ENCODE peak calls at places on chromosomes 1 and 21, in six cellular contexts. M is GM23338, E is GM12878, N is Panc1, X is upper lobe of left lung, Z is HepG2. A is an unnamed sample.

GRCh38 chr1:173050865-173051264 is at the start of gene TNFSF18:
- ATAC-seq in M (no peak), E (no peak), N (no peak), X (peak), Z (no peak), A (peak)

GRCh38 chr1:180040034-180040433 is 85.4 kb downstream of the CEP350 start:
- ATAC-seq in M (no peak), E (no peak), N (no peak), X (no peak), Z (no peak), A (no peak)

GRCh38 chr1:156055343-156055645 is 712 bp downstream of the LAMTOR2 start:
- ATAC-seq in M (no peak), E (no peak), N (no peak), X (no peak), Z (no peak), A (no peak)

GRCh38 chr1:114087495-114087894 is 66.2 kb downstream of the SYT6 start:
- ATAC-seq in M (peak), E (no peak), N (no peak), X (no peak), Z (no peak), A (no peak)

GRCh38 chr1:160662888-160663287 is 16.0 kb upstream of the SLAMF1 start:
- ATAC-seq in M (no peak), E (no peak), N (no peak), X (peak), Z (no peak), A (no peak)

GRCh38 chr1:150142083-150142482 is 7.6 kb upstream of the PLEKHO1 start:
- ATAC-seq in M (no peak), E (no peak), N (no peak), X (no peak), Z (no peak), A (no peak)

GRCh38 chr1:221418346-221418745 is 323.5 kb downstream of the DUSP10 start:
- ATAC-seq in M (no peak), E (no peak), N (no peak), X (peak), Z (no peak), A (no peak)

GRCh38 chr21:30882907-30883597 is 1.7 kb upstream of the KRTAP11-1 start:
- ATAC-seq in M (no peak), E (no peak), N (no peak), X (no peak), Z (no peak), A (no peak)

GRCh38 chr1:111912116-111912515 is 77.4 kb downstream of the KCND3 start:
- ATAC-seq in M (no peak), E (no peak), N (no peak), X (no peak), Z (no peak), A (no peak)

GRCh38 chr21:30714436-30714835 is 4.1 kb downstream of the KRTAP21-3 start:
- ATAC-seq in M (peak), E (no peak), N (no peak), X (no peak), Z (no peak), A (no peak)

GRCh38 chr1:198143797-198144196 is 13.0 kb upstream of the NEK7 start:
- ATAC-seq in M (no peak), E (peak), N (no peak), X (no peak), Z (no peak), A (no peak)

GRCh38 chr1:40768146-40768990 is 15.2 kb upstream of the KCNQ4 start:
- ATAC-seq in M (no peak), E (no peak), N (no peak), X (no peak), Z (no peak), A (no peak)

GRCh38 chr1:169741666-169742394 is 8.0 kb upstream of the SELE start:
- ATAC-seq in M (peak), E (no peak), N (no peak), X (peak), Z (no peak), A (no peak)

GRCh38 chr1:93756656-93757055 is 75.0 kb upstream of the BCAR3 start:
- ATAC-seq in M (no peak), E (no peak), N (no peak), X (no peak), Z (no peak), A (no peak)

GRCh38 chr1:93763981-93764750 is 82.5 kb upstream of the BCAR3 start:
- ATAC-seq in M (no peak), E (no peak), N (no peak), X (no peak), Z (no peak), A (no peak)

GRCh38 chr1:93753766-93754763 is 72.4 kb upstream of the BCAR3 start:
- ATAC-seq in M (no peak), E (no peak), N (peak), X (peak), Z (peak), A (no peak)

DNA sequence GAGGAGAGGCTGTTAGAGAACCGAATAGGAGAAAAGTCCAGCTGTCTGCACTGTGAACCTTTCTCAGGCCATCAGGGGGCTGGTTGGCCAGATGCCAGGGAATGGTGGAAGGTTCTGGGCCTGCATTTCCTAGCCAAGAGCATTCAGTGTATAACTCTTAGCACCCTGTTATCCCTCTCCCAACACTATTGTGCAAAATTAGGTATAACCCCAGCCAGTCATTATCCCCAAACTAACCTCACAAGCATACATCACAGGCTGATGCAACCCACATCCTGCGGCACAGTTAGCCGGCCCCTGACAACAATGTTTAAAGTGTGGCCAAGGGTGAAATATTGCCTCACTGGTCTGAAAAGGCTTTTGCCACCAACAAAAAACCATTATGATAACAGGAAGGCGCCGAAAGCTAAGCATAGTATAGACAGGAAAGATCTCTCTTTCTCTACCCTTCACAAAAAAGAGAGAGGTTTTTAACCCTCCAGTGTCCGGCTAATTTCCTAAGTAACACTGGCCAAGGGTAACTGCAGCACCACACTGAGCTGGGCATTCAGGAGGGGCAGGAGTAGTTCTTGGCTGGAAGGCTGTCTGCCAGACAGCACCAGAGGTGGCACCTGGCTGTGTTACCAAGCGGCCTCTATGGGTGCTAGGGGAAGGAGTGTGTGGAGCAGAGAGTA is 77.3 kb upstream of the BCAR3 start:
- ATAC-seq in M (no peak), E (peak), N (no peak), X (peak), Z (peak), A (no peak)
- TF ChIP-seq POLR2AphosphoS5 in M (no peak), E (no peak), N (no peak), X (peak), Z (no peak), A (peak)

GRCh38 chr1:70410604-70411359 is at the start of gene CTH:
- ATAC-seq in M (peak), E (peak), N (peak), X (peak), Z (peak), A (peak)
- TF ChIP-seq POLR2AphosphoS5 in M (peak), E (peak), N (peak), X (peak), Z (peak), A (peak)

DNA sequence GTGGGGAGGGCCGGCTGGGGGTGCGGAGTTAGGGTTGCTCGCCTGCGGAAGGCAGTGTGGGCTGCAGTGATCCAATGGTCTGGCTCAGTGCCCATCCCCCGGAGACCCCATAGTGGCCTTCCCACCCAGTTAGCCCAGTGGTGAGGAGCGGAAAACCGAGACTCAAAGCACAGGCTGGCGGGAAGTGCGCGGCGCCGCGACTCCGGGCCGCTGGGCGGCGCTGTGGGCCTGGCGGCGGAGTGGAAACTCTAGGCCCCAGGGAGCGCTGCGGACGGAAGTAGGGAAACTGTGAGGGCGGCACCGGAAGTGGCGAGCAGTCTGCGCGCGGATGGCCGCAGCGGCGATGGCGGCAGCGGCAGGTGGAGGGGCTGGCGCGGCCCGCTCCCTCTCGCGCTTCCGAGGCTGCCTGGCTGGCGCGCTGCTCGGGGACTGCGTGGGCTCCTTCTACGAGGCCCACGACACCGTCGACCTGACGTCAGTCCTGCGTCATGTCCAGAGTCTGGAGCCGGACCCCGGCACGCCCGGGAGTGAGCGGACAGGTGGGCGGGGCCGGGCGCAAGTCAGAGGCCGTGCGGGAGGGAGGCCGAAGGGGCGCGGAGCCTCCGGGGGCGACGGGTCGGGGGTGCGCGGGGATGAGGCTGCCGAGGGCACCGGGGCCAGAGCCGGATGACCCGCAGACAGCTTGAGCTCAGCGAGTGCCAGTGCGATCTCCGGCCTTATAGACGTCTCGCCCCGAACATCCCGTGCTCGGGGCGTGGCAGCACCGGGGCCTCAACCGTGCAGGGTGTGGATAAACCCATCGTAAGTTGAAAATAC is at the start of gene ADPRS:
- ATAC-seq in M (peak), E (peak), N (peak), X (peak), Z (peak), A (peak)
- TF ChIP-seq POLR2AphosphoS5 in M (peak), E (peak), N (peak), X (peak), Z (peak), A (peak)

DNA sequence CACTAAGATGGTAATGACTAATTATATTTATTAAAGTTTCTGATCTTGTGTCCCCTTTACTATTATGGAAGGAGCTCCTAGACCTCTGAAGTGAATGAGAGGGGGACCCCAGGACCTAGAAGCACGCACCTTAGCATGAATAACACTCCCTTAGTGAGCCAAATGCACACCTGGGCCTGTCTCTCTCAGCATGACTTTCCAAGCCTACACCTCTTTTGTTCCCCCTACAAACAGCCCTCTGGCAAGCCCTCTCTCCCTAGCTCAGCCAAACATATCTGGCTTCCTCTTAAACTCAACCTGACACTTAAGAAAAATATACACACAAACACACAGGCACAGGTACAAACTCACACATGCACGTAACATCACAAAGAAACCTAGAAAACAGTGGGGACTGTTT is 7.3 kb upstream of the CTH start:
- ATAC-seq in M (peak), E (no peak), N (no peak), X (no peak), Z (no peak), A (no peak)
- TF ChIP-seq POLR2AphosphoS5 in M (no peak), E (no peak), N (no peak), X (no peak), Z (no peak), A (no peak)

GRCh38 chr1:30267046-30267445 is 456.3 kb downstream of the MATN1 start:
- ATAC-seq in M (no peak), E (no peak), N (no peak), X (no peak), Z (no peak), A (no peak)
- TF ChIP-seq POLR2AphosphoS5 in M (no peak), E (no peak), N (no peak), X (no peak), Z (no peak), A (no peak)

GRCh38 chr1:18447509-18448220 is 33.1 kb upstream of the KLHDC7A start:
- ATAC-seq in M (peak), E (no peak), N (no peak), X (no peak), Z (no peak), A (no peak)

GRCh38 chr1:18448889-18449288 is 31.8 kb upstream of the KLHDC7A start:
- ATAC-seq in M (peak), E (no peak), N (no peak), X (no peak), Z (no peak), A (no peak)

GRCh38 chr1:18446751-18447150 is 34.0 kb upstream of the KLHDC7A start:
- ATAC-seq in M (no peak), E (no peak), N (no peak), X (no peak), Z (no peak), A (no peak)

GRCh38 chr1:18440385-18441226 is 40.1 kb upstream of the KLHDC7A start:
- ATAC-seq in M (peak), E (no peak), N (no peak), X (no peak), Z (no peak), A (no peak)

GRCh38 chr1:18443573-18444520 is 36.9 kb upstream of the KLHDC7A start:
- ATAC-seq in M (no peak), E (no peak), N (no peak), X (no peak), Z (no peak), A (no peak)
- TF ChIP-seq POLR2AphosphoS5 in M (no peak), E (no peak), N (no peak), X (no peak), Z (no peak), A (no peak)

DNA sequence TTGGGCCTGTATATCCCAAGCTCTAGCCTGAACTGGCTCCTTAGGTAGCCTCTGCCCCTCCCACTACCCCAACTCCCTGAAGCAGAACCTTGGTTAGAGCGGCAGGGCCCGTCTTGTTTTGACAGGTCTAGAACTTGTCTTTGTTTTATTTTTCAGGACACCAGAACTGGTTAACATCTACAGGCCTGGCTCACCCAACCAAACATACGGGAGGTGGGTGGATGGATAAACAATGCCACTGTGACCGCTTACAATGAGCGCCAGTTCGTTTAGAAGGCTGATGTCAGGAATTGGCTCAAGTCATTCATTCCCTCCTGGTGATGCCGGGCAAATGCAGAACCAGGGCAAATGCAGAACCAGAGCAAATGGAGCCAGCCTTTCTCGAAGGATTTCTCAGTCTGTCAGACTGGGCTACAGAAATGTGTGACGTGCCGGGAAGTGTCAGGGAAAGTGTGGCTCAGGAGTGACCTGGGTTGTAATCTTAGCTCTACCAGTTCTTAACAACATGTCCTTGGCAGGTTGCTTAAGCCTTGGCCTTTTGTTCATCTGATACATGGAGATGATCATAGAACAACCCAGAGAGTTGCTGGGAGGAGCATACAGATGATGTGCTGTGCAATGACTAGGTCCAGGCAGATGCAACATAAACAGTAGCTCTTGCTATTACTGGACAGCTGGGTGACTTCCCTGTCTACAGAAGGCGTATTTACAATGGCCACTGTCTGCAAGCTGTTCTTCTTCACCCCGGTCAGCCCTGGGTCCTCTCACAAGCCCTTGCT is 30.5 kb upstream of the BTG2 start:
- ATAC-seq in M (no peak), E (no peak), N (no peak), X (peak), Z (no peak), A (peak)
- TF ChIP-seq POLR2AphosphoS5 in M (no peak), E (no peak), N (no peak), X (peak), Z (no peak), A (peak)

GRCh38 chr1:77954521-77954920 is 24.4 kb downstream of the FUBP1 start:
- ATAC-seq in M (no peak), E (no peak), N (no peak), X (no peak), Z (no peak), A (no peak)

GRCh38 chr1:77955709-77956108 is 23.2 kb downstream of the FUBP1 start:
- ATAC-seq in M (no peak), E (no peak), N (no peak), X (no peak), Z (no peak), A (no peak)

GRCh38 chr1:77956464-77956863 is 22.4 kb downstream of the FUBP1 start:
- ATAC-seq in M (no peak), E (no peak), N (no peak), X (no peak), Z (no peak), A (no peak)

GRCh38 chr1:77951328-77951727 is 27.5 kb downstream of the FUBP1 start:
- ATAC-seq in M (no peak), E (peak), N (no peak), X (no peak), Z (no peak), A (no peak)

DNA sequence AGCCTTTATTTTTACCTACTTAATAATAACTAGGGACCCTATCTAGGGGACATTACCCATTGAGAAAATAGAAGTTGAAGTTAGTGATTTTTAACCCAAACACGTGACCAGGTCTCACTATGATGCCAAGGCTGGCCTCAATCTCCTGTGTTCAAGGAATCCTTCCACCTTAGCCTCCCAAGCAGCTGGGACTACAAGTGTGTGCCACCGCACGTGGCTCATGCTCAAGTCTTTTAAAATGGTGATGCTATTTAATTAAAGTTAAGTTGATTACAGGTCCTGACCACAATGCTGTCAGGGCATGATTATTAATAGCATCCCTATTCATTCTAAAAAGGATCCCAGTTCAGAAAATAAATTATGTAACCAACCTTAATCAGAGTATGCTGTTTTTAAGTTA is 25.0 kb downstream of the FUBP1 start:
- ATAC-seq in M (no peak), E (no peak), N (no peak), X (no peak), Z (no peak), A (no peak)
- TF ChIP-seq POLR2AphosphoS5 in M (no peak), E (peak), N (no peak), X (no peak), Z (no peak), A (no peak)

DNA sequence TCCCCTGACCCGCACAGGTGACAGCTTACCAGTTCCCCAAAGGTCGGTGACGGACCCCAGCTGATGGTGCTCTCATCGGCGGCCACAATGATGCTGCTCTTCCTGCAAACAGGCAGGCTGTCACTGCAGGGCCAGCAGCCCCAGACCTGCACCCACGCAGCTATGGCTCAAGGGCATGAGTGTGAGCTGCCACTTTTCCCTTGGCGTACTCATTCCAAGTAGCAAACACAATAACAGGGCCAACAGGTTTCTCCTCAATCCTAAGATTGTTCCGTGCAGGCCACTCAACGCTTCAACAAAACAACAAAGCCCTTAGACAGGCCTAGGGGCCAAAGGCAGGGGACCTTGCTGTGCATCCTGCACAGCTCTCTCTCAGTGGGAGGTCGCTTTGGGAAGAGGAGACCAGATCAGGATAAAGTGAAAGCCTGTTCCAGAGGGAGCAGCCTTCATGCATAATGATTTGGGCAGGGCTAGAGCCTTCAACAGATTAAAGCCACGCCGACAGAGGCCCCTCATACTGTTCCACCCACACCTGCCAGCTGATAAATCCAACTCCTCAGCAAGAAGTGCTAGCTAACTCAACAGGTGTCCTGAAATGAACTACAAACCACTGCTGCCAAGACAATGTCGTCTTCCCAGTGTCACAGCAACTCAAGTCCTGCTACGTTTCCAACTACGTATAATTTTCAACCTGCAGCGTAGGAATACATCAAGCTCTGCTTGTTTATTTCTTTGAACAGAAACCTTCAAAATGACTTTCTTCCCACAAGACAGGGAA is 27.2 kb downstream of the RCC2 start:
- ATAC-seq in M (no peak), E (no peak), N (no peak), X (no peak), Z (no peak), A (no peak)
- TF ChIP-seq POLR2AphosphoS5 in M (no peak), E (no peak), N (no peak), X (peak), Z (no peak), A (no peak)

GRCh38 chr21:28111151-28111619 is 881.5 kb downstream of the LTN1 start:
- ATAC-seq in M (no peak), E (no peak), N (no peak), X (peak), Z (no peak), A (peak)
- TF ChIP-seq POLR2AphosphoS5 in M (no peak), E (no peak), N (no peak), X (no peak), Z (no peak), A (peak)

A was measured in gastroesophageal sphincter.